ENCODE peak calls at places on chromosome 6, in four cellular contexts. H, G, J and Q are unnamed samples.

GRCh38 chr6:146598785-146599405 is at the start of gene ADGB:
- DNase-seq in J (peak), H (peak), G (peak), Q (no peak)

GRCh38 chr6:25050356-25050755 is 114.6 kb upstream of the RIPOR2 start:
- DNase-seq in G (peak), H (no peak), J (no peak), Q (no peak)

GRCh38 chr6:140364916-140365315 is 990.5 kb upstream of the CITED2 start:
- DNase-seq in H (no peak), G (no peak), J (no peak), Q (no peak)

GRCh38 chr6:83467620-83468036 is 36.8 kb upstream of the ME1 start:
- DNase-seq in H (peak), J (peak), G (no peak), Q (no peak)

GRCh38 chr6:13355043-13355945 is 27.0 kb upstream of the TBC1D7 start:
- DNase-seq in J (no peak), G (peak), H (no peak), Q (no peak)

GRCh38 chr6:161137320-161137719 is 136.5 kb downstream of the AGPAT4 start:
- DNase-seq in H (no peak), G (no peak), J (no peak), Q (no peak)

GRCh38 chr6:124962617-124963415 is 579 bp downstream of the RNF217 start:
- DNase-seq in J (peak), H (peak), G (no peak), Q (no peak)

GRCh38 chr6:14396826-14397517 is 279.4 kb downstream of the CD83 start:
- DNase-seq in G (peak), J (no peak), H (no peak), Q (peak)

GRCh38 chr6:90183587-90184333 is 112.9 kb downstream of the BACH2 start:
- DNase-seq in H (no peak), G (no peak), J (no peak), Q (no peak)

GRCh38 chr6:85287158-85287557 is 162.7 kb upstream of the NT5E start:
- DNase-seq in H (no peak), J (no peak), G (no peak), Q (no peak)

GRCh38 chr6:4872841-4873240 is 96.6 kb downstream of the CDYL start:
- DNase-seq in J (no peak), H (no peak), G (no peak), Q (no peak)

GRCh38 chr6:83707829-83708545 is 914 bp downstream of the SNAP91 start:
- DNase-seq in J (peak), H (no peak), G (no peak), Q (no peak)

GRCh38 chr6:161458199-161458598 is 184.3 kb upstream of the AGPAT4 start:
- DNase-seq in J (no peak), H (no peak), G (no peak), Q (no peak)

GRCh38 chr6:89934685-89935366 is 40.6 kb downstream of the GJA10 start:
- DNase-seq in G (no peak), J (no peak), H (no peak), Q (no peak)

GRCh38 chr6:22848121-22848520 is 278.8 kb downstream of the HDGFL1 start:
- DNase-seq in J (no peak), G (no peak), H (no peak), Q (no peak)

GRCh38 chr6:155154158-155154830 is 109.5 kb upstream of the CLDN20 start:
- DNase-seq in J (no peak), G (peak), H (no peak), Q (no peak)

GRCh38 chr6:16698163-16698533 is 63.1 kb downstream of the ATXN1 start:
- DNase-seq in H (no peak), G (peak), J (no peak), Q (no peak)

GRCh38 chr6:71181565-71181964 is 107.0 kb upstream of the OGFRL1 start:
- DNase-seq in G (peak), J (no peak), H (no peak), Q (no peak)

GRCh38 chr6:25359891-25360290 is 80.7 kb downstream of the CARMIL1 start:
- DNase-seq in H (no peak), J (no peak), G (no peak), Q (no peak)

GRCh38 chr6:131654326-131654725 is 17.2 kb downstream of the ENPP3 start:
- DNase-seq in G (peak), H (no peak), J (no peak), Q (no peak)

GRCh38 chr6:91566467-91566866 is 979.6 kb upstream of the MAP3K7 start:
- DNase-seq in J (no peak), G (no peak), H (no peak), Q (no peak)

GRCh38 chr6:69705954-69706353 is 90.9 kb downstream of the LMBRD1 start:
- DNase-seq in H (no peak), G (no peak), J (no peak), Q (no peak)

GRCh38 chr6:139550361-139550760 is 175.9 kb upstream of the CITED2 start:
- DNase-seq in H (no peak), G (no peak), J (no peak), Q (no peak)

GRCh38 chr6:121522265-121522664 is 86.8 kb downstream of the GJA1 start:
- DNase-seq in H (no peak), J (no peak), G (peak), Q (no peak)

GRCh38 chr6:87344513-87344912 is at the start of gene C6orf163:
- DNase-seq in J (no peak), G (no peak), H (no peak), Q (no peak)

GRCh38 chr6:118750143-118750542 is 98.8 kb upstream of the CEP85L start:
- DNase-seq in G (no peak), H (no peak), J (no peak), Q (no peak)

GRCh38 chr6:106648651-106649308 is 19.4 kb downstream of the QRSL1 start:
- DNase-seq in J (no peak), H (no peak), G (no peak), Q (no peak)

GRCh38 chr6:28648878-28649375 is 123.2 kb downstream of the GPX5 start:
- DNase-seq in H (no peak), J (no peak), G (no peak), Q (no peak)

GRCh38 chr6:107735906-107736635 is 88.0 kb downstream of the SCML4 start:
- DNase-seq in H (no peak), J (no peak), G (no peak), Q (no peak)

GRCh38 chr6:37170273-37171140 is 555 bp downstream of the PIM1 start:
- DNase-seq in J (peak), H (no peak), G (no peak), Q (peak)

GRCh38 chr6:4351857-4352669 is 216.7 kb upstream of the ECI2 start:
- DNase-seq in H (no peak), G (peak), J (peak), Q (no peak)

DNA sequence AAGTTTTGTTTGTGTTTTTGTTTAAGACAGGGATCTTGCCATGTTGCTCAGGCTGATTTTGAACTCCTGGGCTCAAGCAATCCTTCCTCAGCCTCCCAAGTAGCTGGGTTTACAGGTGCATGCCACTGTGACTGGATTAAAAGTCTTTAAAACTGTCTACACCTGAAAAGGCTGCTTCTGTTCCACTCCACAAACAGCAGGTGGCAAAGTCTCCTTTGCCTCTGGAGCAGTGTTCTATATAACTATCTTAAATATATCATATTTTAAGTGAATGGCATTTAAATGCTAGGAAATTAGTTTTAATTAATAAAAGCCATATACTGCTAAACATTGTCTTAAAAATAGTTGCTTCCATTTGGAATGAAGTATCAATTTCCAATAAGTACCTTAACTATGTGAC is 89.2 kb upstream of the BCLAF1 start:
- DNase-seq in G (peak), J (no peak), H (no peak), Q (no peak)
- TF ChIP-seq CTCF in G (peak), J (no peak), H (peak), Q (no peak)

GRCh38 chr6:99282479-99283062 is 66.9 kb downstream of the FAXC start:
- DNase-seq in H (no peak), G (peak), J (no peak), Q (no peak)
- TF ChIP-seq CTCF in H (peak), G (peak), J (no peak), Q (no peak)

GRCh38 chr6:170522565-170523183 is 30.4 kb downstream of the PSMB1 start:
- DNase-seq in G (peak), H (no peak), J (no peak), Q (no peak)
- TF ChIP-seq CTCF in G (peak), H (no peak), J (peak), Q (no peak)

GRCh38 chr6:41682966-41683459 is 44.7 kb downstream of the MDFI start:
- DNase-seq in H (no peak), J (no peak), G (no peak), Q (no peak)
- TF ChIP-seq CTCF in H (no peak), J (no peak), G (no peak), Q (no peak)

DNA sequence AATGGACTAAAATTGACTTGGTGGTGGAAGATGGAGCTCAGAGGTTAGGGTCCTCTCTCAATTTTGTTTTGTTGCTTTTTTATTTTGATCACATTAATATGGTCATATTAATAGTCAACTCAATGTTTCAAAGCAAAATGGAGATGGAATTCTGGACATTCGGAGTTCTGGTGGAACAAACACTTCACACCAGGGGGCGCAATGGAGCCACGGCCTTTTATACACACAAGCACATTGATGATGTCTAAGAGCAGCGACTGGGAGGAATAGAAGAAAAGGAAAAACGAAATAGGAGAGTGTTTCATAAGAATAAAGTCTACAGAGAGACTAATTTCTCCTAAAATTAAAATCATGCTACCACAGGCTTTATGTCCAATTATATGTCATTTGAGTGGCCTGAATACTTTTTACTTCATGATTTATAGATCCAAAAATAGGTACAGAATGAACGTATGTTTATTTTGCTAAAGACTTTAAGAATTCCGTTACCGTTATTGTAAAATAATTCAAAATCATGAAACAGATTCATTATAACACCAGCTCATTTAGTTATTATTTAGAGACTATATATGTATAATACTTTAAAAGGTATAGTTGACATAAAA is 197.6 kb upstream of the SASH1 start:
- DNase-seq in J (peak), G (peak), H (peak), Q (no peak)
- TF ChIP-seq CTCF in J (peak), G (peak), H (peak), Q (peak)

GRCh38 chr6:78810698-78811097 is 56.7 kb upstream of the IRAK1BP1 start:
- DNase-seq in J (no peak), G (peak), H (peak), Q (no peak)

GRCh38 chr6:78808356-78808891 is 58.9 kb upstream of the IRAK1BP1 start:
- DNase-seq in G (no peak), H (no peak), J (no peak), Q (no peak)

GRCh38 chr6:78808933-78809332 is 58.4 kb upstream of the IRAK1BP1 start:
- DNase-seq in G (no peak), J (no peak), H (no peak), Q (no peak)

GRCh38 chr6:78810146-78810545 is 57.2 kb upstream of the IRAK1BP1 start:
- DNase-seq in G (peak), J (no peak), H (no peak), Q (no peak)
- TF ChIP-seq CTCF in G (peak), J (no peak), H (peak), Q (no peak)

DNA sequence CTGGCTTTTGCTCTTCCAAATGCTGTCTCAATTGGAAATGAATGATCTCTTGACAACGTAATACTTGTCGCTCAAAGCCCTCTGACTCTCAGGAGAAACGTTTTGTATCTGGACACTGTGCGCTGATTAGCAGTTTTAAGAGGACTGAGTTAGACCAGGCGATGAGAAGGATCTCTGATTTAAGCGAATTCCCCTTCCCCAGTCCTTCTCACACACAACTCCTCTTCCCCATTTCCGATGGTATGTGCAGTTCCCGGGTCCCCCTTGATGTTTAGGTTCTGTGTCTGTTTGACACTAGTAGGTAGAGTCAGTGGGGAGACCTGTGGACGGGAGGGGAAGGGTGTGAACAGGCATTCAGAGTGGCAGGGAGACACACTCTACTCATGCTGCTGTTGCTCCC is 2.5 kb downstream of the ZDHHC14 start:
- DNase-seq in G (no peak), H (no peak), J (no peak), Q (no peak)
- TF ChIP-seq CTCF in G (no peak), H (no peak), J (no peak), Q (no peak)

GRCh38 chr6:52693777-52694176 is 22.9 kb downstream of the TMEM14A start:
- DNase-seq in G (no peak), J (no peak), H (peak), Q (no peak)

GRCh38 chr6:52694404-52694803 is 23.5 kb downstream of the TMEM14A start:
- DNase-seq in G (no peak), H (no peak), J (no peak), Q (no peak)

GRCh38 chr6:52696418-52696817 is 25.5 kb downstream of the TMEM14A start:
- DNase-seq in H (no peak), J (no peak), G (no peak), Q (no peak)

GRCh38 chr6:52697903-52698302 is 27.0 kb downstream of the TMEM14A start:
- DNase-seq in H (no peak), G (peak), J (no peak), Q (no peak)
- TF ChIP-seq CTCF in H (no peak), G (no peak), J (no peak), Q (no peak)

GRCh38 chr6:116393430-116393829 is 22.7 kb downstream of the DSE start:
- DNase-seq in G (no peak), H (no peak), J (no peak), Q (no peak)
- TF ChIP-seq CTCF in G (no peak), H (no peak), J (no peak), Q (no peak)